ENCODE peak calls at places on chromosomes 3 and 15, in nine cellular contexts. One of them, this sample, is unnamed.

GRCh38 chr15:56038015-56038414 is 44.6 kb upstream of the NEDD4 start:
- DNase-seq in activated gamma-delta T cell treated with Interleukin-2 at 50 U/mL for 16 hours: no peak
- DNase-seq in mammary epithelial cell: peak
- DNase-seq in stimulated activated CD8-positive, alpha-beta memory T cell treated with anti-CD3 and anti-CD28 coated beads, Interleukin-2, amount 100 ng/mL, for 1 hour: no peak
- DNase-seq in GM23248: peak
- DNase-seq in heart left ventricle: no peak
- DNase-seq in adrenal gland: no peak
- DNase-seq in glutamatergic neuron: no peak
- DNase-seq in LoVo: no peak
- DNase-seq in this sample: no peak

GRCh38 chr15:81056276-81056675 is 55.6 kb downstream of the TLNRD1 start:
- DNase-seq in activated gamma-delta T cell treated with Interleukin-2 at 50 U/mL for 16 hours: no peak
- DNase-seq in mammary epithelial cell: no peak
- DNase-seq in stimulated activated CD8-positive, alpha-beta memory T cell treated with anti-CD3 and anti-CD28 coated beads, Interleukin-2, amount 100 ng/mL, for 1 hour: no peak
- DNase-seq in GM23248: no peak
- DNase-seq in heart left ventricle: no peak
- DNase-seq in adrenal gland: no peak
- DNase-seq in glutamatergic neuron: no peak
- DNase-seq in LoVo: no peak
- DNase-seq in this sample: no peak

GRCh38 chr15:100284701-100285100 is 57.1 kb downstream of the ADAMTS17 start:
- DNase-seq in activated gamma-delta T cell treated with Interleukin-2 at 50 U/mL for 16 hours: no peak
- DNase-seq in mammary epithelial cell: no peak
- DNase-seq in stimulated activated CD8-positive, alpha-beta memory T cell treated with anti-CD3 and anti-CD28 coated beads, Interleukin-2, amount 100 ng/mL, for 1 hour: no peak
- DNase-seq in GM23248: no peak
- DNase-seq in heart left ventricle: peak
- DNase-seq in adrenal gland: no peak
- DNase-seq in glutamatergic neuron: no peak
- DNase-seq in LoVo: no peak
- DNase-seq in this sample: no peak

GRCh38 chr3:176950743-176951142 is 246.5 kb downstream of the TBL1XR1 start:
- DNase-seq in activated gamma-delta T cell treated with Interleukin-2 at 50 U/mL for 16 hours: no peak
- DNase-seq in mammary epithelial cell: peak
- DNase-seq in stimulated activated CD8-positive, alpha-beta memory T cell treated with anti-CD3 and anti-CD28 coated beads, Interleukin-2, amount 100 ng/mL, for 1 hour: no peak
- DNase-seq in GM23248: peak
- DNase-seq in heart left ventricle: no peak
- DNase-seq in adrenal gland: peak
- DNase-seq in glutamatergic neuron: no peak
- DNase-seq in LoVo: no peak
- DNase-seq in this sample: no peak

GRCh38 chr3:38545983-38546382 is 49.8 kb downstream of the EXOG start:
- DNase-seq in activated gamma-delta T cell treated with Interleukin-2 at 50 U/mL for 16 hours: no peak
- DNase-seq in mammary epithelial cell: no peak
- DNase-seq in stimulated activated CD8-positive, alpha-beta memory T cell treated with anti-CD3 and anti-CD28 coated beads, Interleukin-2, amount 100 ng/mL, for 1 hour: no peak
- DNase-seq in GM23248: no peak
- DNase-seq in heart left ventricle: no peak
- DNase-seq in adrenal gland: no peak
- DNase-seq in glutamatergic neuron: no peak
- DNase-seq in LoVo: no peak
- DNase-seq in this sample: no peak

GRCh38 chr3:34207826-34208225 is 409.4 kb downstream of the PDCD6IP start:
- DNase-seq in activated gamma-delta T cell treated with Interleukin-2 at 50 U/mL for 16 hours: no peak
- DNase-seq in mammary epithelial cell: no peak
- DNase-seq in stimulated activated CD8-positive, alpha-beta memory T cell treated with anti-CD3 and anti-CD28 coated beads, Interleukin-2, amount 100 ng/mL, for 1 hour: no peak
- DNase-seq in GM23248: no peak
- DNase-seq in heart left ventricle: no peak
- DNase-seq in adrenal gland: no peak
- DNase-seq in glutamatergic neuron: no peak
- DNase-seq in LoVo: no peak
- DNase-seq in this sample: peak

GRCh38 chr15:65066635-65067333 is 1.0 kb downstream of the RASL12 start:
- DNase-seq in activated gamma-delta T cell treated with Interleukin-2 at 50 U/mL for 16 hours: no peak
- DNase-seq in mammary epithelial cell: no peak
- DNase-seq in stimulated activated CD8-positive, alpha-beta memory T cell treated with anti-CD3 and anti-CD28 coated beads, Interleukin-2, amount 100 ng/mL, for 1 hour: no peak
- DNase-seq in GM23248: no peak
- DNase-seq in heart left ventricle: no peak
- DNase-seq in adrenal gland: no peak
- DNase-seq in glutamatergic neuron: no peak
- DNase-seq in LoVo: no peak
- DNase-seq in this sample: no peak

GRCh38 chr15:90559119-90559518 is 29.4 kb downstream of the CRTC3 start:
- DNase-seq in activated gamma-delta T cell treated with Interleukin-2 at 50 U/mL for 16 hours: no peak
- DNase-seq in mammary epithelial cell: no peak
- DNase-seq in stimulated activated CD8-positive, alpha-beta memory T cell treated with anti-CD3 and anti-CD28 coated beads, Interleukin-2, amount 100 ng/mL, for 1 hour: no peak
- DNase-seq in GM23248: no peak
- DNase-seq in heart left ventricle: no peak
- DNase-seq in adrenal gland: no peak
- DNase-seq in glutamatergic neuron: no peak
- DNase-seq in LoVo: no peak
- DNase-seq in this sample: no peak

GRCh38 chr3:129377615-129378014 is 50.8 kb downstream of the EFCAB12 start:
- DNase-seq in activated gamma-delta T cell treated with Interleukin-2 at 50 U/mL for 16 hours: no peak
- DNase-seq in mammary epithelial cell: no peak
- DNase-seq in stimulated activated CD8-positive, alpha-beta memory T cell treated with anti-CD3 and anti-CD28 coated beads, Interleukin-2, amount 100 ng/mL, for 1 hour: no peak
- DNase-seq in GM23248: no peak
- DNase-seq in heart left ventricle: peak
- DNase-seq in adrenal gland: no peak
- DNase-seq in glutamatergic neuron: no peak
- DNase-seq in LoVo: no peak
- DNase-seq in this sample: no peak

GRCh38 chr15:69351333-69351732 is 52.6 kb downstream of the PAQR5 start:
- DNase-seq in activated gamma-delta T cell treated with Interleukin-2 at 50 U/mL for 16 hours: no peak
- DNase-seq in mammary epithelial cell: no peak
- DNase-seq in stimulated activated CD8-positive, alpha-beta memory T cell treated with anti-CD3 and anti-CD28 coated beads, Interleukin-2, amount 100 ng/mL, for 1 hour: no peak
- DNase-seq in GM23248: no peak
- DNase-seq in heart left ventricle: no peak
- DNase-seq in adrenal gland: no peak
- DNase-seq in glutamatergic neuron: no peak
- DNase-seq in LoVo: no peak
- DNase-seq in this sample: no peak

GRCh38 chr3:192237992-192238608 is 489.2 kb downstream of the FGF12 start:
- DNase-seq in activated gamma-delta T cell treated with Interleukin-2 at 50 U/mL for 16 hours: no peak
- DNase-seq in mammary epithelial cell: no peak
- DNase-seq in stimulated activated CD8-positive, alpha-beta memory T cell treated with anti-CD3 and anti-CD28 coated beads, Interleukin-2, amount 100 ng/mL, for 1 hour: no peak
- DNase-seq in GM23248: no peak
- DNase-seq in heart left ventricle: no peak
- DNase-seq in adrenal gland: no peak
- DNase-seq in glutamatergic neuron: peak
- DNase-seq in LoVo: no peak
- DNase-seq in this sample: no peak

GRCh38 chr15:83365370-83365938 is 81.0 kb upstream of the BNC1 start:
- DNase-seq in activated gamma-delta T cell treated with Interleukin-2 at 50 U/mL for 16 hours: no peak
- DNase-seq in mammary epithelial cell: peak
- DNase-seq in stimulated activated CD8-positive, alpha-beta memory T cell treated with anti-CD3 and anti-CD28 coated beads, Interleukin-2, amount 100 ng/mL, for 1 hour: no peak
- DNase-seq in GM23248: peak
- DNase-seq in heart left ventricle: no peak
- DNase-seq in adrenal gland: peak
- DNase-seq in glutamatergic neuron: peak
- DNase-seq in LoVo: no peak
- DNase-seq in this sample: no peak

GRCh38 chr3:138114988-138115971 is at the start of gene DZIP1L:
- DNase-seq in activated gamma-delta T cell treated with Interleukin-2 at 50 U/mL for 16 hours: no peak
- DNase-seq in mammary epithelial cell: peak
- DNase-seq in stimulated activated CD8-positive, alpha-beta memory T cell treated with anti-CD3 and anti-CD28 coated beads, Interleukin-2, amount 100 ng/mL, for 1 hour: no peak
- DNase-seq in GM23248: peak
- DNase-seq in heart left ventricle: peak
- DNase-seq in adrenal gland: peak
- DNase-seq in glutamatergic neuron: peak
- DNase-seq in LoVo: peak
- DNase-seq in this sample: no peak

GRCh38 chr3:98550833-98551232 is 19.1 kb downstream of the GPR15 start:
- DNase-seq in activated gamma-delta T cell treated with Interleukin-2 at 50 U/mL for 16 hours: no peak
- DNase-seq in mammary epithelial cell: no peak
- DNase-seq in stimulated activated CD8-positive, alpha-beta memory T cell treated with anti-CD3 and anti-CD28 coated beads, Interleukin-2, amount 100 ng/mL, for 1 hour: no peak
- DNase-seq in GM23248: no peak
- DNase-seq in heart left ventricle: no peak
- DNase-seq in adrenal gland: no peak
- DNase-seq in glutamatergic neuron: no peak
- DNase-seq in LoVo: no peak
- DNase-seq in this sample: no peak

GRCh38 chr3:123285066-123285465 is 83.3 kb downstream of the SEC22A start:
- DNase-seq in activated gamma-delta T cell treated with Interleukin-2 at 50 U/mL for 16 hours: no peak
- DNase-seq in mammary epithelial cell: peak
- DNase-seq in stimulated activated CD8-positive, alpha-beta memory T cell treated with anti-CD3 and anti-CD28 coated beads, Interleukin-2, amount 100 ng/mL, for 1 hour: no peak
- DNase-seq in GM23248: peak
- DNase-seq in heart left ventricle: no peak
- DNase-seq in adrenal gland: no peak
- DNase-seq in glutamatergic neuron: no peak
- DNase-seq in LoVo: no peak
- DNase-seq in this sample: no peak

This sample was measured in glomerular endothelial cell.